ENCODE peak calls at places on chromosomes 7 and 10, in seven cellular contexts. One of them, this sample, is unnamed.
A peak's percentile ranks its signal among the peaks of the same experiment; 100 is the strongest.

GRCh38 chr10:72679838-72680241 is 12.1 kb upstream of the MCU start:
- DNase-seq in Ammon's horn: no peak
- DNase-seq in ELF-1: no peak
- DNase-seq in spleen: no peak
- DNase-seq in naive thymus-derived CD8-positive, alpha-beta T cell: no peak
- DNase-seq in dermis microvascular lymphatic vessel endothelial cell: no peak
- DNase-seq in stimulated activated CD4-positive, alpha-beta T cell treated with anti-CD3 and anti-CD28 coated beads, Interleukin-1b, Interleukin-23, amount 100 ng/mL, for 24 hours: no peak
- DNase-seq in this sample: no peak

GRCh38 chr10:116113721-116114501 is 159.1 kb downstream of the GFRA1 start:
- DNase-seq in Ammon's horn: peak; percentile 14
- DNase-seq in ELF-1: no peak
- DNase-seq in spleen: no peak
- DNase-seq in naive thymus-derived CD8-positive, alpha-beta T cell: no peak
- DNase-seq in dermis microvascular lymphatic vessel endothelial cell: no peak
- DNase-seq in stimulated activated CD4-positive, alpha-beta T cell treated with anti-CD3 and anti-CD28 coated beads, Interleukin-1b, Interleukin-23, amount 100 ng/mL, for 24 hours: no peak
- DNase-seq in this sample: no peak

GRCh38 chr7:138784692-138785091 is 13.1 kb upstream of the TMEM213 start:
- DNase-seq in Ammon's horn: no peak
- DNase-seq in ELF-1: no peak
- DNase-seq in spleen: no peak
- DNase-seq in naive thymus-derived CD8-positive, alpha-beta T cell: no peak
- DNase-seq in dermis microvascular lymphatic vessel endothelial cell: no peak
- DNase-seq in stimulated activated CD4-positive, alpha-beta T cell treated with anti-CD3 and anti-CD28 coated beads, Interleukin-1b, Interleukin-23, amount 100 ng/mL, for 24 hours: no peak
- DNase-seq in this sample: no peak

GRCh38 chr10:112509558-112510299 is 62.7 kb downstream of the VTI1A start:
- DNase-seq in Ammon's horn: no peak
- DNase-seq in ELF-1: no peak
- DNase-seq in spleen: no peak
- DNase-seq in naive thymus-derived CD8-positive, alpha-beta T cell: no peak
- DNase-seq in dermis microvascular lymphatic vessel endothelial cell: no peak
- DNase-seq in stimulated activated CD4-positive, alpha-beta T cell treated with anti-CD3 and anti-CD28 coated beads, Interleukin-1b, Interleukin-23, amount 100 ng/mL, for 24 hours: no peak
- DNase-seq in this sample: no peak

GRCh38 chr7:13988765-13989137 is 715 bp downstream of the ETV1 start:
- DNase-seq in Ammon's horn: peak; percentile 48
- DNase-seq in ELF-1: peak; percentile 49
- DNase-seq in spleen: no peak
- DNase-seq in naive thymus-derived CD8-positive, alpha-beta T cell: no peak
- DNase-seq in dermis microvascular lymphatic vessel endothelial cell: no peak
- DNase-seq in stimulated activated CD4-positive, alpha-beta T cell treated with anti-CD3 and anti-CD28 coated beads, Interleukin-1b, Interleukin-23, amount 100 ng/mL, for 24 hours: no peak
- DNase-seq in this sample: peak; percentile 58

GRCh38 chr7:88401009-88401623 is 94.4 kb upstream of the STEAP4 start:
- DNase-seq in Ammon's horn: no peak
- DNase-seq in ELF-1: no peak
- DNase-seq in spleen: no peak
- DNase-seq in naive thymus-derived CD8-positive, alpha-beta T cell: no peak
- DNase-seq in dermis microvascular lymphatic vessel endothelial cell: no peak
- DNase-seq in stimulated activated CD4-positive, alpha-beta T cell treated with anti-CD3 and anti-CD28 coated beads, Interleukin-1b, Interleukin-23, amount 100 ng/mL, for 24 hours: no peak
- DNase-seq in this sample: no peak

GRCh38 chr7:91569702-91570457 is 305.6 kb downstream of the FZD1 start:
- DNase-seq in Ammon's horn: no peak
- DNase-seq in ELF-1: no peak
- DNase-seq in spleen: no peak
- DNase-seq in naive thymus-derived CD8-positive, alpha-beta T cell: no peak
- DNase-seq in dermis microvascular lymphatic vessel endothelial cell: no peak
- DNase-seq in stimulated activated CD4-positive, alpha-beta T cell treated with anti-CD3 and anti-CD28 coated beads, Interleukin-1b, Interleukin-23, amount 100 ng/mL, for 24 hours: no peak
- DNase-seq in this sample: no peak

GRCh38 chr7:74311305-74311744 is 22.1 kb downstream of the CLIP2 start:
- DNase-seq in Ammon's horn: no peak
- DNase-seq in ELF-1: no peak
- DNase-seq in spleen: no peak
- DNase-seq in naive thymus-derived CD8-positive, alpha-beta T cell: no peak
- DNase-seq in dermis microvascular lymphatic vessel endothelial cell: no peak
- DNase-seq in stimulated activated CD4-positive, alpha-beta T cell treated with anti-CD3 and anti-CD28 coated beads, Interleukin-1b, Interleukin-23, amount 100 ng/mL, for 24 hours: no peak
- DNase-seq in this sample: no peak

GRCh38 chr7:76049295-76049694 is 1.4 kb downstream of the MDH2 start:
- DNase-seq in Ammon's horn: no peak
- DNase-seq in ELF-1: no peak
- DNase-seq in spleen: no peak
- DNase-seq in naive thymus-derived CD8-positive, alpha-beta T cell: no peak
- DNase-seq in dermis microvascular lymphatic vessel endothelial cell: no peak
- DNase-seq in stimulated activated CD4-positive, alpha-beta T cell treated with anti-CD3 and anti-CD28 coated beads, Interleukin-1b, Interleukin-23, amount 100 ng/mL, for 24 hours: no peak
- DNase-seq in this sample: peak; percentile 9

GRCh38 chr7:30162133-30162532 is 27.3 kb downstream of the MTURN start:
- DNase-seq in Ammon's horn: no peak
- DNase-seq in ELF-1: no peak
- DNase-seq in spleen: no peak
- DNase-seq in naive thymus-derived CD8-positive, alpha-beta T cell: no peak
- DNase-seq in dermis microvascular lymphatic vessel endothelial cell: no peak
- DNase-seq in stimulated activated CD4-positive, alpha-beta T cell treated with anti-CD3 and anti-CD28 coated beads, Interleukin-1b, Interleukin-23, amount 100 ng/mL, for 24 hours: no peak
- DNase-seq in this sample: no peak

GRCh38 chr10:17236468-17236886 is 8.4 kb downstream of the VIM start:
- DNase-seq in Ammon's horn: no peak
- DNase-seq in ELF-1: no peak
- DNase-seq in spleen: no peak
- DNase-seq in naive thymus-derived CD8-positive, alpha-beta T cell: no peak
- DNase-seq in dermis microvascular lymphatic vessel endothelial cell: no peak
- DNase-seq in stimulated activated CD4-positive, alpha-beta T cell treated with anti-CD3 and anti-CD28 coated beads, Interleukin-1b, Interleukin-23, amount 100 ng/mL, for 24 hours: no peak
- DNase-seq in this sample: no peak

GRCh38 chr7:46034056-46034768 is 113.1 kb upstream of the IGFBP3 start:
- DNase-seq in Ammon's horn: no peak
- DNase-seq in ELF-1: no peak
- DNase-seq in spleen: no peak
- DNase-seq in naive thymus-derived CD8-positive, alpha-beta T cell: no peak
- DNase-seq in dermis microvascular lymphatic vessel endothelial cell: no peak
- DNase-seq in stimulated activated CD4-positive, alpha-beta T cell treated with anti-CD3 and anti-CD28 coated beads, Interleukin-1b, Interleukin-23, amount 100 ng/mL, for 24 hours: no peak
- DNase-seq in this sample: no peak

GRCh38 chr7:108322899-108323298 is 133.3 kb downstream of the NRCAM start:
- DNase-seq in Ammon's horn: no peak
- DNase-seq in ELF-1: no peak
- DNase-seq in spleen: no peak
- DNase-seq in naive thymus-derived CD8-positive, alpha-beta T cell: no peak
- DNase-seq in dermis microvascular lymphatic vessel endothelial cell: no peak
- DNase-seq in stimulated activated CD4-positive, alpha-beta T cell treated with anti-CD3 and anti-CD28 coated beads, Interleukin-1b, Interleukin-23, amount 100 ng/mL, for 24 hours: no peak
- DNase-seq in this sample: no peak

GRCh38 chr7:108308913-108309312 is 147.3 kb downstream of the NRCAM start:
- DNase-seq in Ammon's horn: peak; percentile 34
- DNase-seq in ELF-1: no peak
- DNase-seq in spleen: no peak
- DNase-seq in naive thymus-derived CD8-positive, alpha-beta T cell: no peak
- DNase-seq in dermis microvascular lymphatic vessel endothelial cell: no peak
- DNase-seq in stimulated activated CD4-positive, alpha-beta T cell treated with anti-CD3 and anti-CD28 coated beads, Interleukin-1b, Interleukin-23, amount 100 ng/mL, for 24 hours: no peak
- DNase-seq in this sample: no peak

GRCh38 chr10:103795634-103796265 is 59.6 kb downstream of the SH3PXD2A start:
- DNase-seq in Ammon's horn: no peak
- DNase-seq in ELF-1: no peak
- DNase-seq in spleen: no peak
- DNase-seq in naive thymus-derived CD8-positive, alpha-beta T cell: no peak
- DNase-seq in dermis microvascular lymphatic vessel endothelial cell: no peak
- DNase-seq in stimulated activated CD4-positive, alpha-beta T cell treated with anti-CD3 and anti-CD28 coated beads, Interleukin-1b, Interleukin-23, amount 100 ng/mL, for 24 hours: no peak
- DNase-seq in this sample: no peak

GRCh38 chr7:127798023-127798422 is 146.0 kb downstream of the SND1 start:
- DNase-seq in Ammon's horn: peak; percentile 23
- DNase-seq in ELF-1: no peak
- DNase-seq in spleen: no peak
- DNase-seq in naive thymus-derived CD8-positive, alpha-beta T cell: no peak
- DNase-seq in dermis microvascular lymphatic vessel endothelial cell: no peak
- DNase-seq in stimulated activated CD4-positive, alpha-beta T cell treated with anti-CD3 and anti-CD28 coated beads, Interleukin-1b, Interleukin-23, amount 100 ng/mL, for 24 hours: no peak
- DNase-seq in this sample: no peak

GRCh38 chr7:131501422-131501821 is 55.0 kb downstream of the PODXL start:
- DNase-seq in Ammon's horn: no peak
- DNase-seq in ELF-1: no peak
- DNase-seq in spleen: no peak
- DNase-seq in naive thymus-derived CD8-positive, alpha-beta T cell: peak; percentile 67
- DNase-seq in dermis microvascular lymphatic vessel endothelial cell: no peak
- DNase-seq in stimulated activated CD4-positive, alpha-beta T cell treated with anti-CD3 and anti-CD28 coated beads, Interleukin-1b, Interleukin-23, amount 100 ng/mL, for 24 hours: peak; percentile 11
- DNase-seq in this sample: no peak

This sample was measured in NCI-H146.